ENCODE peak calls at places on chromosomes 6 and 20, in four cellular contexts. J is body of pancreas, G is SJSA1, X is fibroblast of lung. U is an unnamed sample. For H3K4me1, the result is how much of the 10 kb centered on the place peaks cover.

GRCh38 chr6:87289571-87289970 is 32.8 kb upstream of the SMIM8 start:
- DNase-seq in J (no peak), G (no peak), X (no peak), U (no peak)

GRCh38 chr6:56223995-56224394 is 23.4 kb downstream of the COL21A1 start:
- DNase-seq in J (no peak), G (no peak), X (peak), U (peak)

GRCh38 chr6:108942556-108943492 is 94.6 kb downstream of the ARMC2 start:
- DNase-seq in J (no peak), X (no peak), G (no peak), U (no peak)

GRCh38 chr6:126258150-126258549 is 81.8 kb upstream of the CENPW start:
- DNase-seq in J (no peak), X (no peak), G (no peak), U (no peak)

GRCh38 chr20:60107621-60108020 is 149.4 kb downstream of the CDH26 start:
- DNase-seq in J (no peak), G (no peak), X (no peak), U (no peak)

GRCh38 chr6:14379568-14379967 is 262.0 kb downstream of the CD83 start:
- DNase-seq in J (no peak), G (no peak), X (no peak), U (no peak)

GRCh38 chr6:125363360-125364121 is 61.8 kb upstream of the HDDC2 start:
- DNase-seq in G (peak), X (peak), J (peak), U (peak)

GRCh38 chr20:40938020-40938419 is 90.6 kb upstream of the TOP1 start:
- DNase-seq in G (no peak), X (no peak), J (no peak), U (no peak)

GRCh38 chr20:15759546-15760216 is 813.6 kb downstream of the KIF16B start:
- DNase-seq in X (no peak), G (no peak), J (no peak), U (no peak)

GRCh38 chr6:45631396-45631795 is 253.7 kb upstream of the SUPT3H start:
- DNase-seq in G (no peak), X (no peak), J (no peak), U (no peak)

GRCh38 chr6:109493865-109494264 is 10.8 kb upstream of the ZBTB24 start:
- DNase-seq in G (no peak), J (no peak), X (no peak), U (no peak)

GRCh38 chr6:165825416-165825815 is 162.4 kb upstream of the PDE10A start:
- DNase-seq in G (no peak), X (no peak), J (no peak), U (no peak)

GRCh38 chr20:54132612-54133433 is 41.0 kb downstream of the CYP24A1 start:
- DNase-seq in X (peak), J (peak), G (peak), U (peak)

GRCh38 chr20:18628330-18628941 is 40.6 kb downstream of the DTD1 start:
- DNase-seq in J (peak), X (no peak), G (no peak), U (no peak)

GRCh38 chr6:118680452-118681095 is 29.2 kb upstream of the CEP85L start:
- DNase-seq in J (no peak), G (no peak), X (no peak), U (no peak)

GRCh38 chr6:31781244-31782125 is 4.4 kb upstream of the VWA7 start:
- DNase-seq in X (no peak), G (no peak), J (no peak), U (no peak)

GRCh38 chr6:25883991-25884390 is 9.9 kb upstream of the SLC17A3 start:
- DNase-seq in J (peak), G (no peak), X (peak), U (peak)

GRCh38 chr6:36750090-36750489 is 52.5 kb downstream of the RAB44 start:
- DNase-seq in X (no peak), J (no peak), G (no peak), U (no peak)

GRCh38 chr6:36751091-36751490 is 53.5 kb downstream of the RAB44 start:
- DNase-seq in J (no peak), G (no peak), X (no peak), U (no peak)

GRCh38 chr6:36752187-36752885 is 54.7 kb downstream of the RAB44 start:
- DNase-seq in X (no peak), G (no peak), J (no peak), U (no peak)

GRCh38 chr6:36752886-36753506 is 55.4 kb downstream of the RAB44 start:
- DNase-seq in J (peak), X (no peak), G (no peak), U (no peak)

GRCh38 chr6:36751833-36752186 is 54.2 kb downstream of the RAB44 start:
- DNase-seq in J (no peak), G (no peak), X (no peak), U (no peak)
- H3K27ac ChIP-seq in J (no peak), G (no peak), X (no peak), U (no peak)

GRCh38 chr20:57481281-57481711 is 43.6 kb downstream of the CTCFL start:
- DNase-seq in X (no peak), J (no peak), G (no peak), U (no peak)
- H3K4me1 ChIP-seq in X (under half), J (under half), G (under half), U (under half)

DNA sequence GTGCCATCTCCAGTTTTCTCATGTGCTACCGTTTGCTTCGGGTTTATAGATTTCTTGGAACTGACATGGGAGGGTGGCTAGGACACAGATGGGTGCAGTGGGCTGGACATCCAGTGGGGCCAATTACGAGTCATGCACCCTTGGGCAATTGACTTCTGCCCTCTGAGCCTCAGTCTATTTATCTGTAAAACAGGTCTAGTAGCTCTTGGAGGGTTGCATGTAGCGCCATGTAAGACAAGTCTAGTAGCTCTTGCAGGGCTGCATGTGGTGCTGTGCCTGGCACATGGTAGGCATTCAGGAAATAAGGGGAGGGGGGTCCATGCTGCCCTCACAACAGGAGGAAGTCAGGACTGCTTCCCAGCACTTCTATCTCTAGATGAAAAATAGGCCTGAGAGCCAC is 15.3 kb downstream of the PMEPA1 start:
- DNase-seq in X (no peak), J (no peak), G (no peak), U (no peak)
- H3K27ac ChIP-seq in X (no peak), J (peak), G (no peak), U (peak)

DNA sequence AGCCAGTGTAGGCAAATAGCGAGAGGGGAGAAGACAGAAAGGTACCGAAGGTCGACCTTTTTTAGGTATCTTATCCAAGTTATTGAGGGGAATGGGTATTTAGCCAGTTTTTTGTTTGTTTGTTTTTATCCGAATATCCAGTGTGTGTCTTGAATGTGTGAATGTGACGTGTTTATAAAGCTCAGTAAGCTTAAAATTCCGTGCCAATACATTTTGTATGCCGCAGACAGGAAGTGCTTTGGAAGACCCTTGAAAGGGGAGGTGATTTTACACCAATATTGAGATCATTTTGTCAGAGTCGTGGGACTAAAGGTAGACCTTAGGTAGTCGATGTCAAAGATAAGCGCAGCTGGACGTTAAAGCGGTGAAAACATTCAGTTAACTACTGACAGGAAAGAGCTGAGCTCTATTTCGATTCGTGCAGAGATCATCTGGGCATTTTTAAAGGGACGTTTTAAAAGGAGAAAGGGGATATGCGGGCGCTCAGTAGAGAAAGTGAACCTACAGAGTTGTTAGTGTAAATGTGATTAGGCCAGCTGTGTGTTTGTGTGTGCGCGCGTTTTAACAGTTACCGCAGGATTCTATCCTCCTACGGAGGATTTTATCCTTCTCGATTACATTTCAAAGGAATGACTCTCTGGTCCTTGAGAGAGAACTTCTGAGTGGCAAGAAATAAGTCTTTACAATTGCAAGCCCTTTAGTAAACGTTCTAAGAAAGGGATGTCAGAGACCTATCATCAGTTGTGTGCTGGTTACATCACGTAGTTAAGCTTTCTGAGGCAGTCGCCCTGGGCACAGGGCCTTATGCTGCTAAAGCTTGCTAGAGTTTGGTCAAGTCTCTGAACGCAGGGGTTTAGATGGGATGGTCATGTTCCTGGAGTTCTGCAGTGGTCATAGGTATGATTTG is 597 bp upstream of the ECHDC1 start:
- DNase-seq in J (no peak), X (peak), G (no peak), U (peak)
- H3K4me1 ChIP-seq in J (under half), X (under half), G (under half), U (under half)

GRCh38 chr6:141550471-141550870 is 582.3 kb upstream of the GJE1 start:
- DNase-seq in X (peak), J (no peak), G (no peak), U (no peak)
- H3K27ac ChIP-seq in X (no peak), J (no peak), G (no peak), U (no peak)

GRCh38 chr6:166933396-166933795 is 23.0 kb downstream of the RNASET2 start:
- DNase-seq in X (no peak), G (no peak), J (no peak), U (no peak)
- H3K4me1 ChIP-seq in X (under half), G (under half), J (under half), U (under half)

GRCh38 chr6:168226095-168226781 is 93.3 kb downstream of the DACT2 start:
- DNase-seq in J (no peak), X (no peak), G (no peak), U (no peak)
- H3K27ac ChIP-seq in J (no peak), X (no peak), G (no peak), U (no peak)

DNA sequence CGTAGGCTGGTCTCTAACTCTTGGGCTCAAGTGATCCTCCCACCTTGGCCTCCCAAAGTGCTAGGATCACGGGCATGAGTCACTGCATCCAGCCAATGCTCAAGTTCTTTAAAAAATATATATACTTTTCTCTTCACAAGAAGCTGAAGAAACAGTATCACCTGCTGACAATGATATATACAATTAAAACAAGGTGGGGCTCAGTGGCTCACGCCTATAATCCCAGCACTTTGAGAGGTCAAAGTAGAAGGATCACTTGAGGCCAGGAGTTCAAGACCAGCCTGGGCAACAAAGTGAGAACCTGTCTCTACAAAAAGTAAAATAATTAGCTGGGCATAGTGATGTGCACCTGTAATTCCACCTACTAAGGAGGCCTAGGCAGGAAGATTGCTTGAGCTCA is 36.5 kb downstream of the MBOAT1 start:
- DNase-seq in X (no peak), J (no peak), G (no peak), U (no peak)
- H3K4me1 ChIP-seq in X (under half), J (under half), G (under half), U (under half)

GRCh38 chr6:133645000-133645619 is 243.8 kb upstream of the TCF21 start:
- DNase-seq in X (peak), J (peak), G (no peak), U (peak)

GRCh38 chr6:133648576-133648975 is 240.3 kb upstream of the TCF21 start:
- DNase-seq in X (no peak), J (no peak), G (no peak), U (peak)

GRCh38 chr6:133646021-133646682 is 242.8 kb upstream of the TCF21 start:
- DNase-seq in X (peak), J (no peak), G (peak), U (peak)

GRCh38 chr6:133641111-133641510 is 247.8 kb upstream of the TCF21 start:
- DNase-seq in G (no peak), J (no peak), X (no peak), U (peak)

DNA sequence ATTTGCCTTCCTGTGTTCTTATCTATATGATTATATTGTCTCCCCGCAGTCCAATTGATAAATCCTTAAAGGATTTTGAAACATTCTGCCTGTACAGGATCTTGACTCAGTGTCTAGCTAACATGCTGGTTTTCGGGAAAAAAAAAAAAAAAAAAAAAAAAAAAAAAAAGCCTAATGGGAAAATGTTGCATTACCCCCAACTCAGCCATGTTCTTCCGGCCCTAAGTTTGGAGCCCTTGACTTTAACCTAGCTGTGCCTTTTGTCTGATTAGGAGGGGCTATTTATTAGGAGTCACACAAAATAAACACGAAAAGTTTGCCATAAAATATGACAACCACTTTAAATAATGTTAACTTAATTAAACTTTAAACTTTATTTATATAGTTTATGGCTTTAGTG is 244.4 kb upstream of the TCF21 start:
- DNase-seq in G (no peak), J (no peak), X (no peak), U (no peak)
- H3K27ac ChIP-seq in G (peak), J (no peak), X (no peak), U (no peak)

GRCh38 chr20:44641305-44641704 is 10.2 kb downstream of the ADA start:
- DNase-seq in J (no peak), G (no peak), X (no peak), U (no peak)

GRCh38 chr20:44642203-44643153 is 9.0 kb downstream of the ADA start:
- DNase-seq in G (peak), J (peak), X (peak), U (peak)

GRCh38 chr20:44644384-44645131 is 6.9 kb downstream of the ADA start:
- DNase-seq in J (no peak), X (no peak), G (no peak), U (no peak)

GRCh38 chr20:44643596-44644383 is 7.7 kb downstream of the ADA start:
- DNase-seq in G (peak), J (peak), X (peak), U (peak)

GRCh38 chr20:44643154-44643519 is 8.4 kb downstream of the ADA start:
- DNase-seq in J (no peak), X (no peak), G (no peak), U (no peak)
- H3K4me1 ChIP-seq in J (under half), X (under half), G (under half), U (under half)